ENCODE peak calls at places on chromosomes 12 and 14, in nine cellular contexts. G is ovary, A is lower leg skin, E is upper lobe of right lung, J is thyroid gland, K is psoas muscle, L is thoracic aorta, U is A549, X is fibroblast of villous mesenchyme. N is an unnamed sample.

GRCh38 chr12:49108958-49109404 is 1.7 kb downstream of the LMBR1L start:
- DNase-seq in K (peak; percentile 71), L (no peak), U (no peak), E (peak; percentile 73), J (peak; percentile 61), X (peak; percentile 89), A (peak; percentile 49), G (peak; percentile 87), N (peak; percentile 38)

GRCh38 chr12:122111070-122111750 is 32.7 kb downstream of the MLXIP start:
- DNase-seq in G (no peak), X (no peak), K (no peak), E (no peak), J (no peak), A (no peak), L (no peak), U (no peak), N (no peak)

GRCh38 chr12:118498171-118498570 is 121.8 kb downstream of the SUDS3 start:
- DNase-seq in G (no peak), X (no peak), K (no peak), J (no peak), L (no peak), U (peak; percentile 12), E (no peak), A (no peak), N (no peak)

GRCh38 chr12:124680863-124681778 is 113.7 kb upstream of the NCOR2 start:
- DNase-seq in J (no peak), X (peak; percentile 82), G (peak; percentile 33), L (peak; percentile 66), A (peak; percentile 87), K (peak; percentile 80), E (no peak), U (peak; percentile 95), N (peak; percentile 66)

GRCh38 chr12:67442347-67442841 is 173.2 kb downstream of the CAND1 start:
- DNase-seq in E (no peak), G (no peak), U (no peak), L (no peak), A (no peak), J (peak; percentile 81), K (peak; percentile 76), X (no peak), N (no peak)

GRCh38 chr12:96811083-96811482 is 96.0 kb upstream of the NEDD1 start:
- DNase-seq in A (no peak), G (no peak), K (no peak), X (peak; percentile 43), U (peak; percentile 92), E (no peak), L (no peak), J (no peak), N (peak; percentile 79)

GRCh38 chr12:48285751-48286650 is 64.7 kb downstream of the ZNF641 start:
- DNase-seq in J (no peak), K (no peak), U (no peak), X (no peak), A (no peak), E (no peak), G (no peak), L (no peak), N (no peak)

GRCh38 chr14:104090071-104090748 is 4.7 kb downstream of the ASPG start:
- DNase-seq in E (peak; percentile 55), L (no peak), U (no peak), J (no peak), G (no peak), K (peak; percentile 19), A (no peak), X (no peak), N (peak; percentile 5)

GRCh38 chr12:28558232-28558631 is 368.0 kb downstream of the CCDC91 start:
- DNase-seq in G (no peak), L (no peak), J (no peak), U (no peak), K (no peak), A (no peak), E (no peak), X (no peak), N (no peak)

GRCh38 chr12:39402922-39403321 is 40.0 kb downstream of the KIF21A start:
- DNase-seq in U (no peak), A (no peak), X (no peak), K (no peak), E (no peak), L (no peak), G (no peak), J (no peak), N (no peak)

DNA sequence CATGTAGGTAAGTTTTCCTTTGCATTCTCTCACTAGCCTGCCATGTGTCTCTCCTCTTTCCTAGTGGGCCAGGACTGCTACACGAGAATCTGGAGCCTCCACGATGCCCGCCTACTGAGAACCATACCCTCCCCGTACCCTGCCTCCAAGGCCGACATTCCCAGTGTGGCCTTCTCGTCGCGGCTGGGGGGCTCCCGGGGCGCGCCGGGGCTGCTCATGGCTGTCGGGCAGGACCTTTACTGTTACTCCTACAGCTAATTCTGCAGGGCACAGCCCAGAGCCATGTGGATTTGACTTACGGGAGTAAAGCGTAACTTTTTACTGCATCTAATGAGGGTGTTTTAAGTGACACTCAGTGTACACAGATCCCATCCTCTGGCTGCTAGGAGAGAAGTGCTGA is 32.3 kb downstream of the DCAF4 start:
- DNase-seq in G (no peak), L (no peak), J (no peak), A (no peak), X (no peak), E (no peak), U (no peak), K (no peak), N (no peak)
- H3K4me3 ChIP-seq in G (no peak overlapping the region), L (no peak overlapping the region), J (no peak overlapping the region), A (no peak overlapping the region), X (no peak overlapping the region), E (no peak overlapping the region), U (no peak overlapping the region), K (no peak overlapping the region), N (no peak overlapping the region)

GRCh38 chr12:14482886-14483285 is 84.8 kb downstream of the PLBD1 start:
- DNase-seq in E (no peak), K (no peak), G (no peak), L (no peak), X (no peak), U (no peak), J (no peak), A (no peak), N (no peak)

GRCh38 chr12:14481201-14481600 is 86.5 kb downstream of the PLBD1 start:
- DNase-seq in K (no peak), X (no peak), G (no peak), L (no peak), U (no peak), J (no peak), E (no peak), A (no peak), N (no peak)

GRCh38 chr12:14482361-14482760 is 85.3 kb downstream of the PLBD1 start:
- DNase-seq in E (no peak), L (no peak), A (no peak), U (no peak), K (no peak), J (no peak), X (no peak), G (no peak), N (no peak)

GRCh38 chr12:14473707-14474287 is 93.9 kb downstream of the PLBD1 start:
- DNase-seq in K (no peak), J (no peak), U (peak; percentile 50), L (no peak), A (no peak), X (peak; percentile 37), E (no peak), G (no peak), N (peak; percentile 30)

DNA sequence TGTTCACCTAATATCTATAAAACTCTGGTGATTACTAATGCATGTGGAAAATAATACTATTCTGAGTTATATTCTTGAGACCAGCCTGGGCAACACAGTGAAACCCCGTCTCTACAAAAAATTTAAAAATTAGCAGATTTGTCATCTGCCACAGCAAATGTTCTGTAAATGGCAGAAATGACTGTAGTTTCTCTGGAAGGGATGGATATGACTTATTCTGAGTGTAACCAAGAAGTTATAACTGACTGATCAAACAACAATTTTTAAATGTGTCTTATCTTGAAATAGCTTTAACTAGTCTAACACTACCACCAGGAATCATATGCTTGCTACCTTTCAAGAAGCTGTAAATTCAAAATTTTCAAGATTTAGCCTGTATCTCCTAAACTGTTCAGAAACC is 88.7 kb downstream of the PLBD1 start:
- DNase-seq in U (no peak), X (no peak), J (no peak), G (no peak), E (no peak), A (no peak), K (no peak), L (no peak), N (no peak)
- H3K4me3 ChIP-seq in U (no peak overlapping the region), X (no peak overlapping the region), J (no peak overlapping the region), G (no peak overlapping the region), E (no peak overlapping the region), A (no peak overlapping the region), K (no peak overlapping the region), L (no peak overlapping the region), N (no peak overlapping the region)

DNA sequence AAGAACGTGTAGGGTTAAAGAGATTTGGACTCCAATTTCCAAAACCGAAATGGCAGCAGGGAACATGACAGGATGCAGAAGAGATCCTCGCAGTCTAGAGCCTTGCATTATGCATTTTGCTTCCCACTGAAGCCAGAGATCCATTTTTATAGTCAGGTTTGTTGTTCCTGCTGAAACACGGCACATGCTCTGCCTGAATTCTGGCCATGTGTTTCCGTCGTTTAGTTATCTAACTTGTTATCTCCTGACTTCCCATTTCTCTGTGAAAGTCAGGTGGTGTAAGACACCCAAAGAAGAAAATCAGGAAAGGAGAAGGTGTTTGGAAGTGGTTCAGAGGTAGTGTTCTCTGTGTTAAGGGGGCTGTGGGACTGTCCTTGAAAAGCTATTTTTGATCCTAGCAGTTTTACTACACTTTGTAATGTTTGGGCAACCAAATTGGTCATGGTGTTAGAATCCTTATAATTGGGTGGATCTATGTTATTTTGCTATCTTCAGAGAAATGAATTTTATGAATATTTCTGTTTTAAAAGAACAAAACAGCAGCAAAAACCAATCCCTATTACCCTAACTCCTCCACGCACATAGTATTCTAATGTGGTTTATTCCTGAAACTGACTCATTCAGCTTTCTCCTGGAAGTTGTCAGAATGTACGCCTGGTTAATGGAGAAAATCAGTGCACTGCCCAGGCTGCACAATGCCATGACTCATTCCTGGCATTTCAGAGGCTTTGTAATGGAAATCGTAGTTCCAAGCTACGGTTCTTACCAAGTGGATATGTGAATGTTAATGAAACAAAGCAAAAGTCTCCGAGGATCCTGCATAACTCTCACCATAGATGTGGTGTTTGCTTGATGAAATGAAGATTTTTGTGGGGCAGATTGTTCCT is 110.1 kb downstream of the SAMD4A start:
- DNase-seq in L (no peak), G (peak; percentile 24), X (peak; percentile 92), K (no peak), J (no peak), A (no peak), E (no peak), U (peak; percentile 64), N (peak; percentile 93)
- H3K4me3 ChIP-seq in L (peak overlapping the region; percentile 41), G (no peak overlapping the region), X (no peak overlapping the region), K (peak overlapping the region; percentile 32), J (no peak overlapping the region), A (no peak overlapping the region), E (no peak overlapping the region), U (peak overlapping the region; percentile 6), N (no peak overlapping the region)

GRCh38 chr12:62438098-62438692 is 28.4 kb upstream of the MON2 start:
- DNase-seq in K (no peak), G (no peak), J (peak; percentile 50), E (no peak), X (peak; percentile 65), U (peak; percentile 69), L (no peak), A (peak; percentile 44), N (peak; percentile 78)

GRCh38 chr12:62435337-62436163 is 31.1 kb upstream of the MON2 start:
- DNase-seq in E (peak; percentile 69), G (peak; percentile 19), U (peak; percentile 80), K (peak; percentile 52), X (peak; percentile 63), L (peak; percentile 9), A (peak; percentile 28), J (peak; percentile 40), N (peak; percentile 80)

GRCh38 chr12:62434504-62435336 is 31.9 kb upstream of the MON2 start:
- DNase-seq in L (no peak), G (no peak), E (no peak), A (no peak), K (no peak), X (no peak), J (peak; percentile 13), U (no peak), N (no peak)

GRCh38 chr12:62436164-62436503 is 30.5 kb upstream of the MON2 start:
- DNase-seq in J (no peak), K (peak; percentile 46), E (no peak), G (no peak), U (no peak), A (no peak), L (no peak), X (no peak), N (no peak)
- H3K4me3 ChIP-seq in J (no peak overlapping the region), K (no peak overlapping the region), E (no peak overlapping the region), G (no peak overlapping the region), U (no peak overlapping the region), A (no peak overlapping the region), L (peak overlapping the region; percentile 79), X (no peak overlapping the region), N (peak overlapping the region; percentile 55)

N was measured in choroid plexus epithelial cell.